ENCODE peak calls at places on chromosomes 11 and 22, in six cellular contexts. A, X, E, J, S and H are unnamed samples.

GRCh38 chr11:128735935-128736610 is 42.2 kb downstream of the FLI1 start:
- DNase-seq in A (no peak), X (no peak), E (no peak), J (no peak), S (no peak), H (no peak)

GRCh38 chr11:43904737-43905515 is 24.3 kb downstream of the ALKBH3 start:
- DNase-seq in A (peak), X (no peak), E (no peak), J (peak), S (peak), H (no peak)

GRCh38 chr11:134626032-134626431 is 214.0 kb upstream of the B3GAT1 start:
- DNase-seq in A (no peak), X (no peak), E (no peak), J (no peak), S (no peak), H (no peak)

GRCh38 chr22:20499769-20500168 is 4.2 kb upstream of the KLHL22 start:
- DNase-seq in A (no peak), X (no peak), E (no peak), J (no peak), S (no peak), H (no peak)

GRCh38 chr11:3138178-3139085 is 26.7 kb downstream of the OSBPL5 start:
- DNase-seq in A (no peak), X (no peak), E (no peak), J (no peak), S (no peak), H (no peak)

GRCh38 chr11:3609416-3610265 is 32.2 kb downstream of the ART5 start:
- DNase-seq in A (peak), X (peak), E (peak), J (peak), S (no peak), H (no peak)

GRCh38 chr11:56521955-56522354 is 21.1 kb downstream of the OR5M11 start:
- DNase-seq in A (no peak), X (no peak), E (no peak), J (no peak), S (no peak), H (no peak)

GRCh38 chr11:8356731-8357504 is 93.2 kb upstream of the LMO1 start:
- DNase-seq in A (no peak), X (no peak), E (peak), J (peak), S (no peak), H (no peak)

GRCh38 chr11:2271077-2271326 is 614 bp upstream of the ASCL2 start:
- DNase-seq in A (no peak), X (peak), E (no peak), J (no peak), S (no peak), H (no peak)

GRCh38 chr11:131662310-131662709 is 291.9 kb downstream of the NTM start:
- DNase-seq in A (no peak), X (no peak), E (no peak), J (no peak), S (no peak), H (no peak)